ENCODE peak calls at places on chromosome 16, in four cellular contexts. U is body of pancreas, A is H9, R is GM20000. W is an unnamed sample.

GRCh38 chr16:21001262-21001661 is 100.7 kb downstream of the LYRM1 start:
- DNase-seq in A (peak; percentile 52), U (peak; percentile 17), R (peak; percentile 40), W (peak; percentile 22)

GRCh38 chr16:86511317-86512161 is 1.2 kb downstream of the FOXF1 start:
- DNase-seq in R (no peak), A (peak; percentile 44), U (no peak), W (no peak)

GRCh38 chr16:77298638-77299360 is 99.6 kb downstream of the SYCE1L start:
- DNase-seq in A (no peak), R (no peak), U (no peak), W (no peak)

GRCh38 chr16:49275870-49276269 is 5.8 kb downstream of the CBLN1 start:
- DNase-seq in R (no peak), U (no peak), A (no peak), W (no peak)

GRCh38 chr16:49726155-49726554 is 129.8 kb downstream of the ZNF423 start:
- DNase-seq in A (no peak), R (no peak), U (no peak), W (no peak)

GRCh38 chr16:64711026-64711425 is 410.8 kb downstream of the CDH11 start:
- DNase-seq in R (no peak), A (no peak), U (no peak), W (no peak)

GRCh38 chr16:48117217-48118105 is 38.3 kb downstream of the ABCC12 start:
- DNase-seq in U (no peak), A (peak; percentile 89), R (peak; percentile 69), W (peak; percentile 96)

GRCh38 chr16:10620120-10620519 is 39.7 kb upstream of the EMP2 start:
- DNase-seq in R (no peak), A (no peak), U (no peak), W (no peak)

GRCh38 chr16:1592446-1592845 is 19.4 kb downstream of the IFT140 start:
- DNase-seq in U (no peak), A (no peak), R (no peak), W (no peak)

GRCh38 chr16:73529303-73530012 is 481.5 kb upstream of the ZFHX3 start:
- DNase-seq in R (no peak), U (no peak), A (no peak), W (no peak)

GRCh38 chr16:70772493-70772892 is 28.5 kb downstream of the VAC14 start:
- DNase-seq in R (no peak), U (no peak), A (no peak), W (no peak)

GRCh38 chr16:2952679-2953078 is 11.4 kb upstream of the KREMEN2 start:
- DNase-seq in R (no peak), U (peak; percentile 54), A (no peak), W (no peak)

GRCh38 chr16:83728518-83728917 is 79.3 kb upstream of the HSBP1 start:
- DNase-seq in A (no peak), U (no peak), R (no peak), W (no peak)

GRCh38 chr16:80623376-80623775 is 82.6 kb downstream of the DYNLRB2 start:
- DNase-seq in U (no peak), A (no peak), R (no peak), W (no peak)

GRCh38 chr16:80016689-80017088 is 416.2 kb upstream of the MAF start:
- DNase-seq in R (no peak), U (no peak), A (no peak), W (no peak)

GRCh38 chr16:64238576-64238975 is 883.3 kb downstream of the CDH11 start:
- DNase-seq in U (no peak), R (no peak), A (no peak), W (no peak)

GRCh38 chr16:49365711-49366509 is 7.7 kb upstream of the C16orf78 start:
- DNase-seq in R (no peak), A (no peak), U (no peak), W (no peak)

GRCh38 chr16:2186505-2186904 is 9.9 kb downstream of the CASKIN1 start:
- DNase-seq in R (no peak), U (no peak), A (no peak), W (no peak)

GRCh38 chr16:20402651-20403050 is 1.9 kb downstream of the PDILT start:
- DNase-seq in U (no peak), R (no peak), A (no peak), W (no peak)

GRCh38 chr16:81461756-81462155 is 17.1 kb downstream of the CMIP start:
- DNase-seq in A (no peak), U (no peak), R (no peak), W (no peak)

GRCh38 chr16:28301620-28302019 is 9.3 kb downstream of the SBK1 start:
- DNase-seq in R (no peak), U (no peak), A (no peak), W (no peak)

GRCh38 chr16:27813591-27813990 is 249.9 kb downstream of the GSG1L start:
- DNase-seq in R (no peak), U (no peak), A (no peak), W (no peak)

GRCh38 chr16:80831039-80831438 is 26.6 kb upstream of the CDYL2 start:
- DNase-seq in R (no peak), U (no peak), A (no peak), W (no peak)

GRCh38 chr16:68902376-68903345 is 59.3 kb downstream of the TANGO6 start:
- DNase-seq in U (peak; percentile 51), R (peak; percentile 26), A (peak; percentile 65), W (peak; percentile 50)

GRCh38 chr16:56356276-56357241 is 68.8 kb downstream of the AMFR start:
- DNase-seq in U (peak; percentile 84), R (peak; percentile 91), A (peak; percentile 94), W (peak; percentile 85)

GRCh38 chr16:9119795-9120194 is 28.4 kb downstream of the HAPSTR1 start:
- DNase-seq in R (no peak), A (no peak), U (no peak), W (no peak)

GRCh38 chr16:85330694-85331188 is 218.5 kb upstream of the CIBAR2 start:
- DNase-seq in U (peak; percentile 59), R (peak; percentile 70), A (peak; percentile 85), W (peak; percentile 39)

GRCh38 chr16:56789360-56789759 is 59.4 kb downstream of the NUP93 start:
- DNase-seq in R (no peak), A (no peak), U (peak; percentile 69), W (no peak)

GRCh38 chr16:740459-740763 is 386 bp downstream of the CIAO3 start:
- DNase-seq in R (no peak), U (no peak), A (no peak), W (no peak)

GRCh38 chr16:57706717-57707116 is 12.1 kb downstream of the DRC7 start:
- DNase-seq in U (no peak), A (no peak), R (no peak), W (no peak)

GRCh38 chr16:57592591-57593003 is 35.8 kb upstream of the ADGRG1 start:
- DNase-seq in U (no peak), A (no peak), R (no peak), W (no peak)

DNA sequence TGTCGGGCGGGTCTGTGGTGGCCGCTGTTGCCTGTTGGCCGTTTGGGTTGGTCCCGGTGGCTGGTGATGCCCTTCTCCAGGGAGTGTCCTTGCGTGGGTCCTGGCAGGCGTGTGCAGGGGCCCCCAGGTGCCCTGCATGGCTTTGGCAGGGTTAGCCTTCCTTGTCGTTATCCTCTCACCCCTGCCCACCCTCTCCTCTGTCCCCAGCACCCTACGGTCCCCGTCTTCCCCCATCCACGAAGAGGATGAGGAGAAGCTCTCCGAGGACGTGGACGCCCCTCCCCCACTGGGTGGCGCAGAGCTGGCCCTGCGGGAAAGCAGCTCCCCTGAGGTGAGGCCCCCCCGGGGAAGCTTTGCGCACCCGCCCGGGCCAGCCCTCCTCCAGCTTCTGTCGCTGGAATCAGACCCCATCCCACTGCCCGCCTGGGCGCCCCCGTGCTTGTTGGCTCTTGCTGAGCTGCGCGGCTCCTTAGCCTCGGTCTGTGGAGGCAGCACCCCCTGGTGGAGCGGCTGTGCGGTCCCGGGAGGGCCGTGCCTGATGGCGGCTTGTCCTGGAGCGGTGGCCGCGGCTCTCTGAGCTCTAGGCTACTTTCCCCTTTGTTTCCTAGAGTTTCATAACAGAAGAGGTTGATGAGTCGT is 10.6 kb upstream of the NUDT16L1 start:
- DNase-seq in U (no peak), A (peak; percentile 87), R (no peak), W (peak; percentile 65)
- TF ChIP-seq CTCF in U (no peak), A (peak; percentile 86), R (no peak), W (peak; percentile 63)

DNA sequence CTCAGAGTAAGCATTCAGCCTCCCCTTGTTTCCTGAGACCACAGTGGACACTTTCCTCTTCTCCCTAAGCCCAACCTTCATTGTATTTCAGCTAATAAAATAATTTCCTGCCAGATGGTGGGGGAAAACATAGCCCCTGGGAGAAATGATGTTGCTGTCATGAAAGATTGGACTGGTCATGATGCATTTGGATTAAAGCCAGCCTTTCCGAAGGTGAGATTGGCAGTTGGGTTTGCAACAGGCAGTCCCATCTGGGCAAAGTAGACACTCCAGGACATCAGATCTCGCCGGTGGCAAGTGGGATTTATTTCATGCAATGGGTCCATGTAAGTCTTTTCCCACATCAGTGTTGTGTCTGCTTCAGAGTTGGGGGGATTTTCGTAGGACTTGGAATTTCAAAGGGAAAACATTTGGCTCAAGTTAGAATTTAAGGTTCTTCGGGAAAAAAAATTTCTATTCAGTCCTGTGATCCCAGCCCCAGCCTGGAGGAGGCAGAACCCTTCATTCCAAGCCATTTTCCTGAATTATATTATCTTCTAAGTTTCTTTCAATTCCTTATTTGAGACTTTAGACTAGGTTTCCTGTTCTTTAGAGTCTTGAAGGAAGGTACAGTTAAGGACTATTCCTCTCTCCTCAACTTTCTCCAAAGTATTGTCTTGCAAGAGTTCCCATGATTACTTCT is 391.7 kb downstream of the XYLT1 start:
- DNase-seq in A (no peak), R (no peak), U (no peak), W (no peak)
- TF ChIP-seq CTCF in A (peak; percentile 47), R (no peak), U (no peak), W (no peak)

DNA sequence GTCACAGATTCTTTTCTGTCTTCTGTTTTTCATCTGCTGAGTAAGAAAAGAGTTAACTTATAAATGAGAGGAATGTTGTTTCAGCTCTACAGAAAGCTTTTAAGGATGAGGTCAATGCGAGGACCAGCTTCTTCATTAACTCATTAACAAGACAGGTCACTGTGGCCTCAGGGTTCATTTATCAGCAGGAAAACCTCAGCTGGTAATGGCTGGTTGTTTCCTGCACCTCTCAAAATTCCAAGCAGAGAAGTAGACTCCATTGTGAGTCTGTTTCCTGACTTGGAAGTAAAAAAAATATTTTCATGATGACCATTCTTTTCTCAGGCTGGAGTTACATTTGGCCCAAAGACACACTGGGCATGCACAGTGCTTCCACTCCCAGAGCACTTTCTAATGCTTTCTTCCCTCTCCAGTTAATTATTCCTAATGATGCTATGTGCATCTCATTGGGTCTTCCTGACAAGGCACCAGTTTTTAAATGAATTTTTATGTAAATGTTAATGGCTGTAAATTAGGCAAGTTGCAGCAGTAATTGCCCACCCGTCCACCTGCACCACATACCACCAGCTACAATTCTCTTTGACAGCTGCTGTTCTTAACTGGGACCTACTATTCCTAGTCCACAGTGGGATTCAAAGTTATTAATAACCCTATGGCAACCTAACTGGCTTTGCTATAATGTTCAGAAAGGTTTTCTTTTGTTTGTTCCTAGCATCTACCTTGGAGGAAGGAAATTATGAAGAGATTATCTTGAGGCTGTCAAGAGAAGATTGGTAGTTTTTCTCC is 89.5 kb upstream of the BCAR1 start:
- DNase-seq in A (no peak), R (no peak), U (no peak), W (peak; percentile 18)
- TF ChIP-seq CTCF in A (no peak), R (no peak), U (no peak), W (no peak)

DNA sequence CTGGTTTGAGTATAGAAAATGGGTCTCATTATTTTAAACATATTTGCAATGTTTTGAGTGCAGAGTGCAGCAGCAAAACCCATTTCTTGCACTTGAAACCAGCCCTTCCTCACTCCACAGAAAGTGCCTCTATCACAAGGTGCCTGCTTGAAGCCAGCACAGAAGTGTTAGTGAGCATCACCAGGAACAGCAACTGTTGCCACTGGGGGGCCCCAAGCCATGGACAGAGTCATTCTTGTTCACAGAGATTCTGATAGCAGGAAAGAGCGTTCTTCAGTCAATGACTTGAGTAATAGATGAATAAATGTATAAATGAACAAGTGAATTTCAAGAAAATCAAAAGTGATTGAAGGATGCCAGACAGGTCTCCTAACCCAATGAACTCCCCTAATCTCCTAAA is 45.6 kb downstream of the CHD9NB start:
- DNase-seq in A (peak; percentile 36), R (no peak), U (no peak), W (no peak)
- TF ChIP-seq CTCF in A (peak; percentile 47), R (no peak), U (no peak), W (no peak)

W was measured in endothelial cell.